ENCODE peak calls at places on chromosome 6, in six cellular contexts. K, P, B, H, S and N are unnamed samples.

GRCh38 chr6:71388068-71388744 is 99.6 kb downstream of the OGFRL1 start:
- DNase-seq in K (no peak), P (no peak), B (no peak), H (no peak), S (no peak), N (no peak)

GRCh38 chr6:149499066-149499465 is 14.3 kb upstream of the ZC3H12D start:
- DNase-seq in K (no peak), P (no peak), B (no peak), H (no peak), S (no peak), N (no peak)

GRCh38 chr6:26059901-26060300 is 27.3 kb upstream of the HFE start:
- DNase-seq in K (no peak), P (no peak), B (no peak), H (no peak), S (no peak), N (no peak)

GRCh38 chr6:89313006-89313405 is 2.1 kb downstream of the GABRR2 start:
- DNase-seq in K (peak), P (no peak), B (no peak), H (peak), S (peak), N (peak)

GRCh38 chr6:39377530-39377929 is 55.0 kb upstream of the KCNK16 start:
- DNase-seq in K (peak), P (no peak), B (peak), H (peak), S (peak), N (peak)

GRCh38 chr6:131694832-131695426 is 6.3 kb downstream of the OR2A4 start:
- DNase-seq in K (peak), P (peak), B (peak), H (peak), S (peak), N (peak)

GRCh38 chr6:99110004-99110403 is 162.3 kb upstream of the FBXL4 start:
- DNase-seq in K (no peak), P (no peak), B (no peak), H (no peak), S (no peak), N (no peak)

GRCh38 chr6:79544299-79544927 is 7.2 kb upstream of the LCA5 start:
- DNase-seq in K (peak), P (no peak), B (no peak), H (peak), S (no peak), N (no peak)

GRCh38 chr6:50998905-50999304 is 180.2 kb downstream of the TFAP2B start:
- DNase-seq in K (no peak), P (no peak), B (no peak), H (no peak), S (no peak), N (no peak)

GRCh38 chr6:126307859-126308258 is 32.1 kb upstream of the CENPW start:
- DNase-seq in K (no peak), P (no peak), B (no peak), H (no peak), S (no peak), N (peak)

GRCh38 chr6:41780623-41781301 is at the start of gene PRICKLE4:
- DNase-seq in K (peak), P (no peak), B (peak), H (peak), S (peak), N (peak)

GRCh38 chr6:4727671-4728435 is 48.4 kb upstream of the CDYL start:
- DNase-seq in K (peak), P (no peak), B (peak), H (no peak), S (no peak), N (peak)

GRCh38 chr6:137370871-137371633 is 123.1 kb downstream of the OLIG3 start:
- DNase-seq in K (peak), P (no peak), B (no peak), H (no peak), S (no peak), N (no peak)

GRCh38 chr6:34585108-34585507 is 29.0 kb upstream of the SPDEF start:
- DNase-seq in K (no peak), P (no peak), B (no peak), H (no peak), S (no peak), N (no peak)

GRCh38 chr6:111258615-111259088 is 171.3 kb downstream of the SLC16A10 start:
- DNase-seq in K (no peak), P (no peak), B (no peak), H (no peak), S (no peak), N (peak)